ENCODE peak calls at places on chromosomes 13 and 19, in seven cellular contexts. N, B, C, M, F, Z and R are unnamed samples.

GRCh38 chr19:49553451-49554271 is 25.9 kb downstream of the RCN3 start:
- DNase-seq in Z (no peak), B (no peak), F (no peak), C (no peak), N (no peak), M (peak), R (peak)

GRCh38 chr19:384801-385169 is 24.2 kb downstream of the C2CD4C start:
- DNase-seq in F (no peak), B (no peak), N (no peak), C (no peak), M (no peak), Z (no peak), R (no peak)

GRCh38 chr13:110376120-110376519 is 69.0 kb downstream of the COL4A2 start:
- DNase-seq in F (peak), N (no peak), M (no peak), Z (no peak), B (no peak), C (no peak), R (no peak)

GRCh38 chr19:33238750-33239149 is 13.1 kb upstream of the SLC7A10 start:
- DNase-seq in M (no peak), C (no peak), F (no peak), B (no peak), Z (no peak), N (no peak), R (no peak)

GRCh38 chr19:18763674-18764590 is 27.2 kb downstream of the COMP start:
- DNase-seq in N (no peak), Z (peak), C (no peak), F (peak), M (no peak), B (no peak), R (no peak)

GRCh38 chr13:111281751-111282311 is 38.6 kb upstream of the TEX29 start:
- DNase-seq in F (no peak), C (no peak), M (no peak), B (no peak), Z (peak), N (no peak), R (no peak)

GRCh38 chr19:4732680-4733114 is 9.1 kb upstream of the DPP9 start:
- DNase-seq in N (peak), F (peak), M (peak), Z (no peak), B (peak), C (no peak), R (peak)

GRCh38 chr13:44854264-44855060 is 134.8 kb downstream of the NUFIP1 start:
- DNase-seq in F (no peak), Z (no peak), N (no peak), M (no peak), C (peak), B (no peak), R (peak)

GRCh38 chr13:41310963-41311606 is at the start of gene NAA16:
- DNase-seq in N (peak), B (peak), C (peak), F (peak), M (peak), Z (peak), R (peak)

GRCh38 chr19:9849786-9850185 is 14.7 kb downstream of the PIN1 start:
- DNase-seq in C (no peak), M (no peak), Z (no peak), F (no peak), B (no peak), N (no peak), R (no peak)

GRCh38 chr13:114100446-114101320 is 31.7 kb downstream of the RASA3 start:
- DNase-seq in C (peak), N (no peak), Z (no peak), M (no peak), B (peak), F (no peak), R (peak)

GRCh38 chr19:1168877-1169791 is 4.9 kb downstream of the SBNO2 start:
- DNase-seq in N (no peak), M (no peak), Z (no peak), C (no peak), F (peak), B (no peak), R (peak)

GRCh38 chr19:12194827-12195500 is 32.1 kb downstream of the ZNF136 start:
- DNase-seq in M (peak), Z (no peak), N (peak), C (peak), B (peak), F (no peak), R (peak)

GRCh38 chr13:95382411-95382810 is 81.2 kb upstream of the ABCC4 start:
- DNase-seq in N (no peak), B (no peak), Z (no peak), M (no peak), F (peak), C (no peak), R (no peak)

GRCh38 chr13:43387880-43388279 is 364.5 kb downstream of the DNAJC15 start:
- DNase-seq in B (no peak), Z (no peak), N (no peak), C (no peak), M (no peak), F (no peak), R (no peak)

GRCh38 chr19:41325947-41326706 is 16.2 kb downstream of the CCDC97 start:
- DNase-seq in C (peak), B (peak), F (peak), M (no peak), Z (peak), N (no peak), R (peak)

GRCh38 chr19:38394488-38394887 is 6.0 kb downstream of the SPRED3 start:
- DNase-seq in C (no peak), Z (no peak), M (peak), F (no peak), N (peak), B (no peak), R (no peak)

GRCh38 chr13:42905542-42905941 is 86.5 kb downstream of the EPSTI1 start:
- DNase-seq in F (no peak), Z (no peak), N (no peak), M (no peak), C (no peak), B (no peak), R (no peak)

GRCh38 chr13:41107104-41107571 is 25.5 kb downstream of the KBTBD6 start:
- DNase-seq in F (no peak), Z (no peak), M (no peak), N (no peak), C (no peak), B (no peak), R (no peak)

GRCh38 chr13:45441633-45442032 is 23.1 kb upstream of the COG3 start:
- DNase-seq in M (no peak), Z (no peak), C (no peak), B (no peak), F (peak), N (no peak), R (no peak)

GRCh38 chr19:12722566-12723382 is 958 bp downstream of the TNPO2 start:
- DNase-seq in N (peak), F (peak), Z (peak), M (peak), C (peak), B (peak), R (peak)

GRCh38 chr13:102911336-102911735 is 65.5 kb downstream of the ERCC5 start:
- DNase-seq in Z (no peak), N (no peak), F (no peak), B (no peak), M (no peak), C (no peak), R (no peak)

GRCh38 chr13:36548129-36548528 is 115.8 kb downstream of the CCNA1 start:
- DNase-seq in Z (no peak), N (no peak), B (no peak), M (no peak), C (peak), F (no peak), R (no peak)

GRCh38 chr19:45160870-45161714 is at the start of gene NKPD1:
- DNase-seq in B (no peak), M (no peak), Z (no peak), C (no peak), N (no peak), F (no peak), R (peak)

GRCh38 chr19:50224986-50225747 is 21.7 kb downstream of the MYH14 start:
- DNase-seq in M (no peak), C (peak), F (no peak), Z (no peak), B (no peak), N (no peak), R (no peak)

GRCh38 chr19:47280183-47280797 is 5.6 kb downstream of the INAFM1 start:
- DNase-seq in M (peak), Z (no peak), C (no peak), N (peak), F (peak), B (no peak), R (no peak)

GRCh38 chr19:52200044-52200443 is 10.2 kb downstream of the PPP2R1A start:
- DNase-seq in F (no peak), N (no peak), M (no peak), Z (peak), B (no peak), C (peak), R (no peak)

GRCh38 chr13:85528578-85529215 is 270.5 kb downstream of the SLITRK6 start:
- DNase-seq in M (no peak), Z (peak), F (no peak), C (no peak), B (no peak), N (no peak), R (no peak)

GRCh38 chr13:94112227-94112626 is 367.3 kb downstream of the DCT start:
- DNase-seq in N (no peak), F (peak), M (no peak), C (peak), B (no peak), Z (peak), R (peak)

GRCh38 chr19:38196245-38196837 is 27.7 kb downstream of the DPF1 start:
- DNase-seq in F (no peak), C (no peak), M (no peak), B (no peak), N (no peak), Z (no peak), R (no peak)

GRCh38 chr19:58544591-58545285 is 874 bp downstream of the TRIM28 start:
- DNase-seq in N (no peak), F (no peak), M (peak), C (peak), Z (no peak), B (peak), R (peak)

GRCh38 chr13:21476893-21477472 is 17.9 kb upstream of the ZDHHC20 start:
- DNase-seq in C (peak), M (peak), Z (no peak), B (peak), F (peak), N (peak), R (peak)

GRCh38 chr13:59061621-59062020 is 1102.1 kb downstream of the DIAPH3 start:
- DNase-seq in B (no peak), Z (no peak), C (no peak), N (no peak), M (no peak), F (no peak), R (no peak)

GRCh38 chr19:4516199-4516938 is 1.9 kb downstream of the PLIN4 start:
- DNase-seq in B (no peak), Z (no peak), N (no peak), M (no peak), F (no peak), C (peak), R (no peak)

GRCh38 chr13:103388839-103389238 is 322.6 kb upstream of the SLC10A2 start:
- DNase-seq in Z (no peak), M (no peak), F (no peak), C (no peak), B (no peak), N (no peak), R (no peak)

GRCh38 chr13:23449386-23450162 is 16.1 kb upstream of the SACS start:
- DNase-seq in C (no peak), M (no peak), Z (no peak), B (no peak), N (no peak), F (no peak), R (no peak)

GRCh38 chr19:16197188-16197621 is 506 bp upstream of the AP1M1 start:
- DNase-seq in B (no peak), N (no peak), M (no peak), Z (peak), F (no peak), C (no peak), R (peak)

GRCh38 chr13:28464861-28465260 is 30.1 kb downstream of the FLT1 start:
- DNase-seq in Z (no peak), B (no peak), M (no peak), N (no peak), F (no peak), C (no peak), R (no peak)